ENCODE peak calls at places on chromosomes 7 and 10, in seven cellular contexts. N is GM12878, A is HCT116, G is GM23338, Z is K562, P is HepG2, Q is SK-N-SH. F is an unnamed sample.

GRCh38 chr7:26593405-26593804 is 271.0 kb downstream of the SKAP2 start:
- DNase-seq in N (no peak), A (no peak), G (no peak), Z (no peak), P (no peak), Q (peak; percentile 68), F (no peak)

GRCh38 chr7:55733584-55733983 is 129.0 kb downstream of the SEPTIN14 start:
- DNase-seq in N (no peak), A (no peak), G (peak; percentile 31), Z (no peak), P (no peak), Q (no peak), F (no peak)

GRCh38 chr7:151089893-151090730 is 3.8 kb downstream of the AGAP3 start:
- DNase-seq in N (no peak), A (no peak), G (no peak), Z (no peak), P (no peak), Q (no peak), F (no peak)

GRCh38 chr10:21495686-21496284 is 29.7 kb downstream of the SKIDA1 start:
- DNase-seq in N (peak; percentile 34), A (peak; percentile 67), G (peak; percentile 95), Z (peak; percentile 90), P (peak; percentile 95), Q (peak; percentile 99), F (peak; percentile 94)

GRCh38 chr7:144777005-144777814 is 58.6 kb downstream of the TPK1 start:
- DNase-seq in N (no peak), A (no peak), G (no peak), Z (no peak), P (no peak), Q (no peak), F (no peak)

GRCh38 chr7:75806560-75807307 is 6.9 kb downstream of the CCL24 start:
- DNase-seq in N (no peak), A (no peak), G (peak; percentile 41), Z (no peak), P (no peak), Q (no peak), F (no peak)

GRCh38 chr7:45147858-45148652 is 9.5 kb upstream of the RAMP3 start:
- DNase-seq in N (no peak), A (no peak), G (peak; percentile 14), Z (no peak), P (no peak), Q (no peak), F (no peak)

GRCh38 chr10:14220026-14220425 is 110.7 kb downstream of the FRMD4A start:
- DNase-seq in N (no peak), A (no peak), G (no peak), Z (no peak), P (no peak), Q (no peak), F (no peak)

GRCh38 chr10:63166742-63167258 is 33.7 kb downstream of the NRBF2 start:
- DNase-seq in N (peak; percentile 33), A (peak; percentile 64), G (peak; percentile 87), Z (peak; percentile 80), P (peak; percentile 74), Q (peak; percentile 41), F (peak; percentile 31)

GRCh38 chr7:157519246-157519645 is 182.4 kb downstream of the DNAJB6 start:
- DNase-seq in N (no peak), A (no peak), G (no peak), Z (no peak), P (no peak), Q (no peak), F (no peak)

GRCh38 chr7:81715984-81716588 is 53.8 kb downstream of the HGF start:
- DNase-seq in N (no peak), A (peak; percentile 60), G (peak; percentile 15), Z (no peak), P (peak; percentile 1), Q (peak; percentile 28), F (peak; percentile 75)

GRCh38 chr10:44860811-44861751 is 50.1 kb upstream of the TMEM72 start:
- DNase-seq in N (no peak), A (no peak), G (no peak), Z (no peak), P (peak; percentile 6), Q (no peak), F (no peak)

GRCh38 chr10:118694848-118695247 is 59.9 kb downstream of the CACUL1 start:
- DNase-seq in N (no peak), A (no peak), G (no peak), Z (no peak), P (no peak), Q (no peak), F (no peak)

GRCh38 chr10:102396251-102396650 is 746 bp downstream of the NFKB2 start:
- DNase-seq in N (no peak), A (no peak), G (no peak), Z (peak; percentile 42), P (no peak), Q (no peak), F (no peak)

GRCh38 chr10:102397222-102398171 is 2.0 kb downstream of the NFKB2 start:
- DNase-seq in N (no peak), A (no peak), G (no peak), Z (no peak), P (no peak), Q (no peak), F (no peak)

GRCh38 chr10:102395677-102396197 is at the start of gene NFKB2:
- DNase-seq in N (no peak), A (no peak), G (no peak), Z (no peak), P (no peak), Q (peak; percentile 42), F (no peak)

GRCh38 chr10:102398172-102399020 is 2.9 kb downstream of the NFKB2 start:
- DNase-seq in N (no peak), A (no peak), G (no peak), Z (no peak), P (no peak), Q (no peak), F (no peak)

DNA sequence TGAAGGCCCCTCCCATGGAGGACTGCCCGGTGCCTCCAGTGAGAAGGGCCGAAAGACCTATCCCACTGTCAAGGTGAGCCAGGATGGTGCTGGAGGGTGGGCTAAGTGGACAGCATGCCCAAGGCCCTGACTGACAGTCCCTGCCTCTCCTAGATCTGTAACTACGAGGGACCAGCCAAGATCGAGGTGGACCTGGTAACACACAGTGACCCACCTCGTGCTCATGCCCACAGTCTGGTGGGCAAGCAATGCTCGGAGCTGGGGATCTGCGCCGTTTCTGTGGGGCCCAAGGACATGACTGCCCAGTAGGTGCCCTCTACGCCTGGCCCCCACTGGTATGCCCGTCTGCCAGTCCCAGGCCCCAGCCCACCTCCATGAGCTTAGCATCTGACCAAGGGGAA is 1.2 kb downstream of the NFKB2 start:
- DNase-seq in N (no peak), A (no peak), G (no peak), Z (no peak), P (no peak), Q (no peak), F (no peak)
- H3K4me2 ChIP-seq in N (peak overlapping the region; percentile 96), A (peak overlapping the region; percentile 99), G (peak overlapping the region; percentile 96), Z (peak overlapping the region; percentile 11), P (peak overlapping the region; percentile 99), Q (peak overlapping the region; percentile 90), F (peak overlapping the region; percentile 98)

GRCh38 chr10:75773813-75774547 is 342.6 kb downstream of the LRMDA start:
- DNase-seq in N (no peak), A (no peak), G (no peak), Z (no peak), P (no peak), Q (no peak), F (no peak)
- TF ChIP-seq REST in N (no peak), A (no peak), G (no peak), Z (no peak), P (no peak), Q (no peak), F (no peak)

DNA sequence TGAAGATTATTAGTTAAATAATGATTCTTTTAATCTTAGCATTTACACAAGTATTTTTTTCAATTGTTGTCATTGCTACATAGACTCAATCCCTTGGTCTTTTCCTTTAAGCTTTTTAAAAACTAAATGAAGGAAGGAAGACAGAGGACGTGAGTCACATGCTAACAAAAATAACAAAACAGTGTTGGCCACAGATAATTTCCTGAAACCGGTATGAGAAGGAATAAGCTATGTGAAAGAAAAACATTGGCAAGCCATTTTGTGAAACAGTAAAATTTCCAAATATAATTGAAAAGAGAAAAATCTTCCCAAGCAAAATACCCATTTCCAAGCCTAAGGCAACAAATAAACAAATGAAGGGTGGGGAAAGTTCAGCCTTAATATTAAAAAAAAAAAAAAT is 223.0 kb downstream of the AHR start:
- DNase-seq in N (no peak), A (no peak), G (no peak), Z (no peak), P (no peak), Q (no peak), F (no peak)
- H3K4me2 ChIP-seq in N (no peak overlapping the region), A (no peak overlapping the region), G (no peak overlapping the region), Z (no peak overlapping the region), P (no peak overlapping the region), Q (peak overlapping the region; percentile 38), F (peak overlapping the region; percentile 17)

GRCh38 chr7:48091506-48092433 is 2.7 kb downstream of the UPP1 start:
- DNase-seq in N (no peak), A (no peak), G (no peak), Z (no peak), P (no peak), Q (no peak), F (no peak)

GRCh38 chr7:48090095-48090805 is 1.2 kb downstream of the UPP1 start:
- DNase-seq in N (no peak), A (no peak), G (peak; percentile 77), Z (peak; percentile 14), P (no peak), Q (no peak), F (peak; percentile 41)

GRCh38 chr7:48087349-48087748 is 1.7 kb upstream of the UPP1 start:
- DNase-seq in N (peak; percentile 41), A (no peak), G (peak; percentile 24), Z (no peak), P (no peak), Q (no peak), F (no peak)

GRCh38 chr7:48088559-48089414 is at the start of gene UPP1:
- DNase-seq in N (peak; percentile 76), A (peak; percentile 73), G (peak; percentile 95), Z (peak; percentile 89), P (peak; percentile 97), Q (peak; percentile 92), F (peak; percentile 98)

DNA sequence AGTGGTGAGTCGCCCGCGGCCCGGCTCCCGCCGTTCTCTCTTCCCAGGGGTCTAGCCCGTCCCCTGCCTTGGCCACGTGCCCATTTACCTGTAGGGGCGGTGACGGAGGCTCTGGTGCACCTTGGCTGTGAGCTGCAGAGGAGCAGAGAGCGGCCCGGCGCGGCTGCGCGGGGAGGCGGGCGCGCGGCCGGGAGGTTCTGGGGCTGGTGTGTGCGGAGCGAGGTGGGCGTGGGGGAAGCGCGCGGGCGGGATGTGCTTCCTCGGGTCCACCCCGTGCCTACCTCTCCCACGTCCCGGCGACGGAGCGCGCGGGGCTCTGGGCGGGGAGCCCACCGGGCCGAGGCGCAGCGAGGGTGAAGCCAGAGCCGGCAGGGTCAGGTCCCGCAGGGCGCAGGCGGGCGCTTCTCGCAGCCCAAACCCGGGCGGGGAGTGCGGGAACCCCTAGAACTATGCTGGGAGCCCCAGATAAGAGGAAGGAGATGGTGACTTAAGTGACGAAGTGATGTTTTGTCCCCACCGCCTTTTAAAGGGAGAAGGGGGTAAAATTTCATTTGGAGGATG is 430 bp downstream of the UPP1 start:
- DNase-seq in N (no peak), A (no peak), G (peak; percentile 91), Z (peak; percentile 10), P (no peak), Q (peak; percentile 82), F (no peak)
- TF ChIP-seq REST in N (no peak), A (no peak), G (no peak), Z (no peak), P (no peak), Q (no peak), F (no peak)

GRCh38 chr10:87547734-87548311 is 43.1 kb downstream of the MINPP1 start:
- DNase-seq in N (no peak), A (no peak), G (peak; percentile 21), Z (peak; percentile 29), P (no peak), Q (no peak), F (no peak)
- H3K4me2 ChIP-seq in N (no peak overlapping the region), A (no peak overlapping the region), G (peak overlapping the region; percentile 45), Z (no peak overlapping the region), P (no peak overlapping the region), Q (peak overlapping the region; percentile 46), F (no peak overlapping the region)

F was measured in A549.